ENCODE peak calls at places on chromosome 20, in five cellular contexts. One of them, this sample, is unnamed.

GRCh38 chr20:38449046-38449445 is 13.9 kb upstream of the SNHG17 start:
- DNase-seq in activated gamma-delta T cell treated with Interleukin-2 at 50 U/mL for 16 hours: no peak
- DNase-seq in foreskin keratinocyte: no peak
- DNase-seq in fibroblast of the conjunctiva: no peak
- DNase-seq in DMS153: no peak
- DNase-seq in this sample: no peak

GRCh38 chr20:6295477-6296256 is 172.8 kb upstream of the FERMT1 start:
- DNase-seq in activated gamma-delta T cell treated with Interleukin-2 at 50 U/mL for 16 hours: no peak
- DNase-seq in foreskin keratinocyte: no peak
- DNase-seq in fibroblast of the conjunctiva: no peak
- DNase-seq in DMS153: no peak
- DNase-seq in this sample: no peak

GRCh38 chr20:7728373-7728772 is 211.9 kb downstream of the HAO1 start:
- DNase-seq in activated gamma-delta T cell treated with Interleukin-2 at 50 U/mL for 16 hours: no peak
- DNase-seq in foreskin keratinocyte: peak; percentile 71
- DNase-seq in fibroblast of the conjunctiva: no peak
- DNase-seq in DMS153: no peak
- DNase-seq in this sample: no peak

GRCh38 chr20:4774209-4774608 is 52.5 kb downstream of the PRND start:
- DNase-seq in activated gamma-delta T cell treated with Interleukin-2 at 50 U/mL for 16 hours: no peak
- DNase-seq in foreskin keratinocyte: no peak
- DNase-seq in fibroblast of the conjunctiva: no peak
- DNase-seq in DMS153: no peak
- DNase-seq in this sample: no peak

GRCh38 chr20:47780990-47781389 is 4.3 kb downstream of the SULF2 start:
- DNase-seq in activated gamma-delta T cell treated with Interleukin-2 at 50 U/mL for 16 hours: no peak
- DNase-seq in foreskin keratinocyte: no peak
- DNase-seq in fibroblast of the conjunctiva: no peak
- DNase-seq in DMS153: no peak
- DNase-seq in this sample: no peak

GRCh38 chr20:61664741-61665320 is 400.9 kb downstream of the TAF4 start:
- DNase-seq in activated gamma-delta T cell treated with Interleukin-2 at 50 U/mL for 16 hours: no peak
- DNase-seq in foreskin keratinocyte: no peak
- DNase-seq in fibroblast of the conjunctiva: no peak
- DNase-seq in DMS153: no peak
- DNase-seq in this sample: no peak

GRCh38 chr20:20734475-20734948 is 22.1 kb upstream of the RALGAPA2 start:
- DNase-seq in activated gamma-delta T cell treated with Interleukin-2 at 50 U/mL for 16 hours: no peak
- DNase-seq in foreskin keratinocyte: no peak
- DNase-seq in fibroblast of the conjunctiva: no peak
- DNase-seq in DMS153: peak; percentile 65
- DNase-seq in this sample: no peak

GRCh38 chr20:38751360-38751976 is 3.2 kb downstream of the ACTR5 start:
- DNase-seq in activated gamma-delta T cell treated with Interleukin-2 at 50 U/mL for 16 hours: no peak
- DNase-seq in foreskin keratinocyte: peak; percentile 29
- DNase-seq in fibroblast of the conjunctiva: peak; percentile 26
- DNase-seq in DMS153: no peak
- DNase-seq in this sample: peak; percentile 48

GRCh38 chr20:57513199-57513598 is 11.7 kb downstream of the CTCFL start:
- DNase-seq in activated gamma-delta T cell treated with Interleukin-2 at 50 U/mL for 16 hours: no peak
- DNase-seq in foreskin keratinocyte: peak; percentile 60
- DNase-seq in fibroblast of the conjunctiva: no peak
- DNase-seq in DMS153: no peak
- DNase-seq in this sample: no peak

GRCh38 chr20:39019805-39020325 is 57.7 kb downstream of the DHX35 start:
- DNase-seq in activated gamma-delta T cell treated with Interleukin-2 at 50 U/mL for 16 hours: no peak
- DNase-seq in foreskin keratinocyte: no peak
- DNase-seq in fibroblast of the conjunctiva: no peak
- DNase-seq in DMS153: no peak
- DNase-seq in this sample: peak; percentile 1

GRCh38 chr20:5171790-5172164 is 45.0 kb downstream of the CDS2 start:
- DNase-seq in activated gamma-delta T cell treated with Interleukin-2 at 50 U/mL for 16 hours: no peak
- DNase-seq in foreskin keratinocyte: no peak
- DNase-seq in fibroblast of the conjunctiva: no peak
- DNase-seq in DMS153: no peak
- DNase-seq in this sample: no peak